ENCODE peak calls at places on chromosomes 4 and X, in nine cellular contexts. Z is fibroblast of mammary gland; L is DND-41; M is AG10803; Q is psoas muscle; C is CD4-positive, alpha-beta T cell; P is nephron progenitor cell; G is A673; I is fibroblast of lung. A is an unnamed sample.

GRCh38 chr4:4430492-4431195 is 43.7 kb downstream of the NSG1 start:
- DNase-seq in Z (peak), L (peak), M (peak), Q (no peak), C (peak), P (peak), G (peak), I (peak), A (peak)

GRCh38 chrX:44042124-44042523 is 68.9 kb upstream of the NDP start:
- DNase-seq in Z (peak), L (no peak), M (no peak), Q (no peak), C (no peak), P (no peak), G (peak), I (peak), A (peak)

GRCh38 chr4:177051473-177052060 is 258.1 kb upstream of the NEIL3 start:
- DNase-seq in Z (peak), L (peak), M (no peak), Q (no peak), C (no peak), P (peak), G (peak), I (peak), A (no peak)

GRCh38 chrX:353566-354535 is 32.9 kb downstream of the PPP2R3B start:
- DNase-seq in Z (no peak), L (no peak), M (no peak), Q (peak), C (no peak), P (no peak), G (no peak), I (no peak), A (no peak)

GRCh38 chr4:87391783-87392054 is 731 bp upstream of the HSD17B11 start:
- DNase-seq in Z (no peak), L (no peak), M (peak), Q (no peak), C (no peak), P (no peak), G (no peak), I (no peak), A (no peak)

GRCh38 chr4:14196141-14196540 is 568.6 kb upstream of the BOD1L1 start:
- DNase-seq in Z (peak), L (peak), M (peak), Q (peak), C (no peak), P (peak), G (peak), I (peak), A (peak)

GRCh38 chr4:187128971-187129370 is 405.3 kb upstream of the FAT1 start:
- DNase-seq in Z (peak), L (no peak), M (peak), Q (no peak), C (no peak), P (no peak), G (no peak), I (no peak), A (no peak)

GRCh38 chrX:54180403-54180802 is 2.7 kb downstream of the FAM120C start:
- DNase-seq in Z (peak), L (no peak), M (peak), Q (no peak), C (no peak), P (no peak), G (no peak), I (no peak), A (no peak)

GRCh38 chr4:3489451-3489962 is 26.4 kb downstream of the DOK7 start:
- DNase-seq in Z (no peak), L (peak), M (no peak), Q (no peak), C (no peak), P (peak), G (peak), I (no peak), A (no peak)

GRCh38 chrX:130343411-130343810 is 3.7 kb downstream of the SLC25A14 start:
- DNase-seq in Z (no peak), L (no peak), M (no peak), Q (no peak), C (no peak), P (no peak), G (no peak), I (no peak), A (no peak)

GRCh38 chr4:15293678-15294077 is 134.2 kb upstream of the C1QTNF7 start:
- DNase-seq in Z (no peak), L (no peak), M (no peak), Q (no peak), C (no peak), P (no peak), G (no peak), I (no peak), A (no peak)

GRCh38 chr4:124685851-124686250 is 26.7 kb downstream of the ANKRD50 start:
- DNase-seq in Z (no peak), L (no peak), M (no peak), Q (no peak), C (no peak), P (no peak), G (peak), I (no peak), A (no peak)

GRCh38 chrX:117936162-117936561 is 180.4 kb downstream of the KLHL13 start:
- DNase-seq in Z (peak), L (no peak), M (no peak), Q (no peak), C (no peak), P (no peak), G (no peak), I (no peak), A (no peak)

GRCh38 chr4:94216394-94216793 is 8.7 kb downstream of the SMARCAD1 start:
- DNase-seq in Z (no peak), L (no peak), M (no peak), Q (no peak), C (no peak), P (no peak), G (no peak), I (no peak), A (no peak)

GRCh38 chrX:33161829-33162228 is 49.5 kb downstream of the DMD start:
- DNase-seq in Z (no peak), L (no peak), M (no peak), Q (no peak), C (no peak), P (no peak), G (no peak), I (no peak), A (no peak)

GRCh38 chr4:161419822-161420221 is 744.0 kb downstream of the FSTL5 start:
- DNase-seq in Z (no peak), L (no peak), M (no peak), Q (no peak), C (no peak), P (no peak), G (peak), I (no peak), A (no peak)

GRCh38 chr4:74624351-74625151 is 169.8 kb downstream of the BTC start:
- DNase-seq in Z (peak), L (no peak), M (peak), Q (no peak), C (no peak), P (no peak), G (no peak), I (peak), A (peak)

GRCh38 chr4:152115794-152116193 is 355.0 kb upstream of the GATB start:
- DNase-seq in Z (no peak), L (peak), M (no peak), Q (no peak), C (no peak), P (no peak), G (peak), I (no peak), A (no peak)

GRCh38 chr4:57074753-57075152 is 35.4 kb downstream of the IGFBP7 start:
- DNase-seq in Z (peak), L (no peak), M (peak), Q (no peak), C (no peak), P (no peak), G (no peak), I (peak), A (peak)

GRCh38 chr4:147853706-147854105 is 121.8 kb downstream of the ARHGAP10 start:
- DNase-seq in Z (peak), L (no peak), M (peak), Q (no peak), C (no peak), P (no peak), G (no peak), I (peak), A (peak)

GRCh38 chr4:53059253-53059652 is 197.1 kb downstream of the RASL11B start:
- DNase-seq in Z (no peak), L (no peak), M (no peak), Q (no peak), C (no peak), P (no peak), G (no peak), I (no peak), A (no peak)

GRCh38 chr4:16205298-16206164 is 20.7 kb downstream of the TAPT1 start:
- DNase-seq in Z (no peak), L (no peak), M (peak), Q (no peak), C (no peak), P (no peak), G (peak), I (no peak), A (no peak)

GRCh38 chr4:13654158-13654797 is 26.8 kb upstream of the BOD1L1 start:
- DNase-seq in Z (peak), L (peak), M (peak), Q (peak), C (peak), P (peak), G (peak), I (peak), A (peak)

GRCh38 chr4:1767058-1767769 is 25.9 kb upstream of the FGFR3 start:
- DNase-seq in Z (peak), L (no peak), M (peak), Q (no peak), C (no peak), P (peak), G (peak), I (peak), A (no peak)

GRCh38 chr4:107034091-107034698 is 1.9 kb downstream of the DKK2 start:
- DNase-seq in Z (peak), L (no peak), M (peak), Q (peak), C (no peak), P (peak), G (peak), I (peak), A (no peak)

GRCh38 chr4:123393696-123394095 is 2.9 kb upstream of the SPRY1 start:
- DNase-seq in Z (no peak), L (no peak), M (no peak), Q (no peak), C (no peak), P (no peak), G (no peak), I (peak), A (no peak)

GRCh38 chrX:152895121-152895520 is 2.7 kb upstream of the ZNF185 start:
- DNase-seq in Z (no peak), L (no peak), M (no peak), Q (no peak), C (no peak), P (no peak), G (no peak), I (no peak), A (no peak)

GRCh38 chr4:106369456-106370060 is 980 bp upstream of the GIMD1 start:
- DNase-seq in Z (peak), L (peak), M (peak), Q (no peak), C (no peak), P (peak), G (peak), I (peak), A (peak)

GRCh38 chrX:136616987-136617685 is 30.8 kb upstream of the CD40LG start:
- DNase-seq in Z (no peak), L (peak), M (no peak), Q (no peak), C (no peak), P (no peak), G (no peak), I (no peak), A (no peak)

GRCh38 chr4:75514949-75515612 is 808 bp downstream of the THAP6 start:
- DNase-seq in Z (peak), L (no peak), M (no peak), Q (no peak), C (no peak), P (no peak), G (no peak), I (no peak), A (no peak)

GRCh38 chrX:131010186-131010585 is 48.0 kb upstream of the ARHGAP36 start:
- DNase-seq in Z (no peak), L (no peak), M (no peak), Q (no peak), C (no peak), P (no peak), G (no peak), I (no peak), A (no peak)

GRCh38 chr4:47598320-47598719 is 113.2 kb downstream of the ATP10D start:
- DNase-seq in Z (peak), L (no peak), M (no peak), Q (no peak), C (no peak), P (no peak), G (no peak), I (no peak), A (no peak)

GRCh38 chr4:78937837-78938236 is 1.4 kb downstream of the PAQR3 start:
- DNase-seq in Z (peak), L (no peak), M (peak), Q (no peak), C (no peak), P (no peak), G (no peak), I (no peak), A (no peak)

GRCh38 chrX:82127228-82128123 is 925.6 kb downstream of the SH3BGRL start:
- DNase-seq in Z (no peak), L (peak), M (no peak), Q (no peak), C (no peak), P (no peak), G (no peak), I (no peak), A (no peak)

GRCh38 chr4:26288308-26288982 is 32.4 kb upstream of the RBPJ start:
- DNase-seq in Z (peak), L (no peak), M (peak), Q (no peak), C (no peak), P (no peak), G (no peak), I (peak), A (no peak)
- TF ChIP-seq CTCF in Z (no peak), L (no peak), M (no peak), Q (no peak), C (no peak), P (no peak), G (no peak), I (no peak), A (no peak)

GRCh38 chr4:84455697-84456096 is 43.4 kb downstream of the NKX6-1 start:
- DNase-seq in Z (no peak), L (no peak), M (no peak), Q (no peak), C (no peak), P (no peak), G (no peak), I (no peak), A (no peak)

GRCh38 chr4:84456157-84456556 is 42.9 kb downstream of the NKX6-1 start:
- DNase-seq in Z (no peak), L (no peak), M (no peak), Q (no peak), C (no peak), P (no peak), G (no peak), I (no peak), A (no peak)

DNA sequence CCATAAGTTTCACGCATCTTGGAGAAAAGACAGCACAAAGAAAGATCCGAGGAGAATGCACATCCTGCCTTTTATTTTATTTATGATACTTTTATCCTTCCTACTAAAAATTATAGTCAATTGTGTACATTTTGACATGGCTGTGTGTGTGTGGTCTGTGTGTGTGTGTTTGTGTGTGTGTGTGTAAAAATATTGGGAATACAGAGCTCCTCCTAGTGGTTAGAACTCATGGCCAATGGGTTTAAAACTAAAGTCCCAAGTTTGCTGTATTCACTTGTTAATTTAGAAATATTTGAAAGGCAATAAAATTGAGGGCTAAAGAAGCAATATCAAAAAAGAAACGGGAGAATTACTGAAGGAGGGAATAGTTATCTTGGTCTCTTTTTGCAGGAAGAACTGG is 47.5 kb downstream of the NKX6-1 start:
- DNase-seq in Z (peak), L (no peak), M (peak), Q (no peak), C (no peak), P (no peak), G (peak), I (peak), A (no peak)
- TF ChIP-seq CTCF in Z (peak), L (peak), M (peak), Q (no peak), C (no peak), P (peak), G (peak), I (peak), A (peak)

GRCh38 chrX:46278591-46278990 is 266.6 kb downstream of the ZNF674 start:
- DNase-seq in Z (no peak), L (no peak), M (no peak), Q (no peak), C (no peak), P (no peak), G (no peak), I (no peak), A (no peak)

GRCh38 chrX:46279925-46280313 is 265.3 kb downstream of the ZNF674 start:
- DNase-seq in Z (peak), L (no peak), M (peak), Q (no peak), C (no peak), P (no peak), G (peak), I (peak), A (no peak)

GRCh38 chrX:46279214-46279924 is 265.9 kb downstream of the ZNF674 start:
- DNase-seq in Z (peak), L (peak), M (no peak), Q (no peak), C (no peak), P (no peak), G (peak), I (peak), A (no peak)
- TF ChIP-seq CTCF in Z (peak), L (peak), M (no peak), Q (no peak), C (no peak), P (no peak), G (peak), I (no peak), A (peak)

GRCh38 chrX:77162777-77163176 is 284.4 kb upstream of the FGF16 start:
- DNase-seq in Z (no peak), L (no peak), M (no peak), Q (no peak), C (no peak), P (no peak), G (no peak), I (no peak), A (no peak)

DNA sequence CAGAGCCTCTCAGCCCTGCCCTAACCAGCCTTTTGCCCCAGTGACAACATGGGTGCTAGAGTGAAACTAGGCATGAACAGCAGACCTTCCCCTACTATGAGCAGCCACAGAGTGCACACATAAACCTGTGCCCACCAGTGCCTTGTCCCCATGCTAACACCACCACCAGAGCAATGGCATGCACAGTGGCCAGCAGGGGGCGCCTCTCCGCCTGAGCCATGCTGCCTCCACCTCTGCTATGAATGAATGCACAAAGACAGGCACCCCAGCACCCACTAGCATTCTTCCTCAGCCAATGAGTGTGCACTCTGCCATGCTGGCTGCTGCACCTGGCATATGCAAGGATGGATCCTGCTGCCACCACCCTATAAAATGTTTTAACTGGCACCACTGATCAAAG is 286.9 kb upstream of the FGF16 start:
- DNase-seq in Z (no peak), L (peak), M (no peak), Q (no peak), C (no peak), P (no peak), G (peak), I (no peak), A (no peak)
- TF ChIP-seq CTCF in Z (peak), L (peak), M (peak), Q (peak), C (no peak), P (no peak), G (peak), I (no peak), A (peak)

DNA sequence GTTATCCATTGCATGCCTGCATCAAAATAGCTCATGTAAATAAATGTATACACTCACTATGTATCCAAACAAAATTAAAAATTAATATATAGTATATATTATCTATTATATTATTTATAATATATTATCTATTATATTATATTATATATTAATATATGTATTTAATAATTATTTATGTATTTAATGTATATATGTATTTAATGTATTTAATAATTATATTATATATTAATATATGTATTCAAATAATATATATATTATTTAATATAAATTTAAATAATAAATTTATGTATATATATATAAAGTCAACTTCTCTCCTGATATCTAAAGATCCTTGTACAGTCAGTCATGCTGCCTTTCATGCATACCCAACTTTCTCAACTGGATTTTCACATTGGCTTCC is 82.4 kb downstream of the GPM6A start:
- DNase-seq in Z (no peak), L (no peak), M (no peak), Q (no peak), C (no peak), P (no peak), G (no peak), I (no peak), A (no peak)
- TF ChIP-seq CTCF in Z (no peak), L (no peak), M (no peak), Q (no peak), C (no peak), P (no peak), G (no peak), I (no peak), A (no peak)

DNA sequence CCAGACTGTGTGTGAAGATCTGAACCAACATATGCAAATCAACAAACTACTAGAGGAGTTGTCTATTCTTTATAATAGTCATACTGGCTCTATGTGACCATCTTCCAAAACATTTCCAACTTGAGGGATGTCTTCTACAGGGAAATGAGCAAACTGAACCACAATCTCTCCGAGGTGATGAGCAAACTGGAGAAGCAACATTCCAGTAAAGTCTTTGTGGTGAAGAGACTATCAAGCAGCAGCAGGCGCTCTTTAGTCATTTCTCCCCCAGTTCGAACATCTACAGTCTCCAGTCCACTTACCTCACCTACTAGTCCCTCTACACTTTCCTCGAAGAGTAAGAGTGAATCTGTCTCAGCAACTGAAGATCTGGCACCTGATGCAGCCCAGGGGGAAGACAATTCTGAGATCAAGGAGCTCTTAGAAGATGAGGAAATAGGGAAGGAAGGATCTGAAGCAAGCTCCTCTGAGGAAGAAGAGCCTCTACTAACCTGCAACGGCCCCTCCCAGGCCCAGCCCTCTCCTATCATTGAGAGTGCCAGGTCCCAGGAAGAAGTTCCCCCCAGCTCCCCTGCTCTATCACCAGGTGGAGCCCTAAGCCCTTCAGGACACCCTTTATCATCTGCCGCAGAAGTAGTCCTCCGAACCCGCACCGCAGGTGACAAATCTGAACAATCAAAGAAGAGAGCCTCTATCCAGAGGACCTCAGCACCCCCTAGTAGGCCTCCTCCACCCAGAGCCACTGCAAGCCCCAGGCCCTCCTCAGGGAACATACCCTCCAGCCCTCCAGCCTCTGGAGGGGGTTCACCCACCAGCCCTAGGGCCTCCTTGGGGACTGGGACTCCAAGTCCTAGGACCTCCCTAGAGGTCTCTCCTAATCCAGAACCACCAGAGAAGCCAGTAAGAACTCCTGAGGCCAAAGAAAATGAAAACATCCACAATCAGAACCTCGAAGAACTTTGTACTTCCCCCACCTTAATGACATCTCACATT is 98.1 kb downstream of the HNRNPD start:
- DNase-seq in Z (no peak), L (no peak), M (no peak), Q (no peak), C (no peak), P (no peak), G (no peak), I (no peak), A (no peak)
- TF ChIP-seq CTCF in Z (no peak), L (peak), M (no peak), Q (no peak), C (no peak), P (no peak), G (no peak), I (no peak), A (no peak)

A was measured in AG09319.